ENCODE peak calls at places on chromosomes 11 and 22, in four cellular contexts. D, Y, U and H are unnamed samples.

GRCh38 chr22:40753114-40753513 is 66.0 kb downstream of the SLC25A17 start:
- DNase-seq in U (no peak), D (no peak), Y (no peak), H (no peak)

GRCh38 chr22:48715511-48715910 is 1112.2 kb downstream of the BRD1 start:
- DNase-seq in Y (no peak), U (no peak), D (no peak), H (no peak)

GRCh38 chr22:45504703-45505341 is 2.1 kb downstream of the FBLN1 start:
- DNase-seq in Y (no peak), U (no peak), D (no peak), H (no peak)

GRCh38 chr11:72223615-72224586 is 666 bp upstream of the INPPL1 start:
- DNase-seq in Y (peak), U (no peak), D (peak), H (peak)

GRCh38 chr11:62707277-62707771 is at the start of the genes BSCL2 and GNG3:
- DNase-seq in U (no peak), Y (no peak), D (no peak), H (no peak)

GRCh38 chr22:37283393-37283937 is 1.2 kb downstream of the CYTH4 start:
- DNase-seq in D (peak), Y (no peak), U (no peak), H (peak)

GRCh38 chr22:40325315-40325714 is 21.0 kb upstream of the ADSL start:
- DNase-seq in Y (no peak), U (no peak), D (peak), H (peak)

GRCh38 chr11:107592813-107593212 is 1.9 kb downstream of the ELMOD1 start:
- DNase-seq in Y (no peak), U (no peak), D (no peak), H (no peak)

GRCh38 chr22:19353363-19354131 is 62.0 kb upstream of the CLTCL1 start:
- DNase-seq in Y (no peak), D (no peak), U (no peak), H (no peak)

GRCh38 chr11:1565173-1565903 is 6.7 kb downstream of the DUSP8 start:
- DNase-seq in U (no peak), Y (no peak), D (no peak), H (no peak)